ENCODE peak calls at places on chromosomes 16 and 17, in five cellular contexts. One of them, this sample, is unnamed.

GRCh38 chr16:6125483-6126259 is 1028.1 kb upstream of the EEF2KMT start:
- DNase-seq in stimulated activated CD4-positive, alpha-beta T cell treated with anti-CD3 and anti-CD28 coated beads, Interleukin-4, amount 100 ng/mL, for 24 hours: no peak
- DNase-seq in neuronal stem cell: no peak
- DNase-seq in activated CD4-positive, alpha-beta T cell treated with anti-CD3 and anti-CD28 coated beads for 36 hours: no peak
- DNase-seq in smooth muscle cell of the brain vasculature: no peak
- DNase-seq in this sample: no peak

GRCh38 chr16:85130707-85131028 is 18.4 kb upstream of the CIBAR2 start:
- DNase-seq in smooth muscle cell of the brain vasculature: no peak
- DNase-seq in stimulated activated CD4-positive, alpha-beta T cell treated with anti-CD3 and anti-CD28 coated beads, Interleukin-4, amount 100 ng/mL, for 24 hours: no peak
- DNase-seq in activated CD4-positive, alpha-beta T cell treated with anti-CD3 and anti-CD28 coated beads for 36 hours: no peak
- DNase-seq in neuronal stem cell: no peak
- DNase-seq in this sample: no peak

GRCh38 chr17:49901460-49902331 is 53.8 kb upstream of the TAC4 start:
- DNase-seq in neuronal stem cell: no peak
- DNase-seq in smooth muscle cell of the brain vasculature: no peak
- DNase-seq in stimulated activated CD4-positive, alpha-beta T cell treated with anti-CD3 and anti-CD28 coated beads, Interleukin-4, amount 100 ng/mL, for 24 hours: no peak
- DNase-seq in activated CD4-positive, alpha-beta T cell treated with anti-CD3 and anti-CD28 coated beads for 36 hours: no peak
- DNase-seq in this sample: peak

GRCh38 chr16:53456625-53457024 is 22.4 kb downstream of the RBL2 start:
- DNase-seq in neuronal stem cell: no peak
- DNase-seq in smooth muscle cell of the brain vasculature: no peak
- DNase-seq in stimulated activated CD4-positive, alpha-beta T cell treated with anti-CD3 and anti-CD28 coated beads, Interleukin-4, amount 100 ng/mL, for 24 hours: peak
- DNase-seq in activated CD4-positive, alpha-beta T cell treated with anti-CD3 and anti-CD28 coated beads for 36 hours: no peak
- DNase-seq in this sample: no peak

GRCh38 chr17:39208893-39209292 is 8.8 kb downstream of the RPL19 start:
- DNase-seq in neuronal stem cell: no peak
- DNase-seq in stimulated activated CD4-positive, alpha-beta T cell treated with anti-CD3 and anti-CD28 coated beads, Interleukin-4, amount 100 ng/mL, for 24 hours: no peak
- DNase-seq in activated CD4-positive, alpha-beta T cell treated with anti-CD3 and anti-CD28 coated beads for 36 hours: peak
- DNase-seq in smooth muscle cell of the brain vasculature: no peak
- DNase-seq in this sample: no peak

GRCh38 chr17:28008526-28008925 is 34.0 kb upstream of the NLK start:
- DNase-seq in activated CD4-positive, alpha-beta T cell treated with anti-CD3 and anti-CD28 coated beads for 36 hours: peak
- DNase-seq in stimulated activated CD4-positive, alpha-beta T cell treated with anti-CD3 and anti-CD28 coated beads, Interleukin-4, amount 100 ng/mL, for 24 hours: no peak
- DNase-seq in neuronal stem cell: peak
- DNase-seq in smooth muscle cell of the brain vasculature: peak
- DNase-seq in this sample: peak

GRCh38 chr16:19555938-19556778 is 655 bp downstream of the VPS35L start:
- DNase-seq in stimulated activated CD4-positive, alpha-beta T cell treated with anti-CD3 and anti-CD28 coated beads, Interleukin-4, amount 100 ng/mL, for 24 hours: peak
- DNase-seq in smooth muscle cell of the brain vasculature: no peak
- DNase-seq in neuronal stem cell: peak
- DNase-seq in activated CD4-positive, alpha-beta T cell treated with anti-CD3 and anti-CD28 coated beads for 36 hours: peak
- DNase-seq in this sample: peak

GRCh38 chr17:40932608-40933007 is 4.8 kb downstream of the KRT23 start:
- DNase-seq in neuronal stem cell: peak
- DNase-seq in stimulated activated CD4-positive, alpha-beta T cell treated with anti-CD3 and anti-CD28 coated beads, Interleukin-4, amount 100 ng/mL, for 24 hours: no peak
- DNase-seq in activated CD4-positive, alpha-beta T cell treated with anti-CD3 and anti-CD28 coated beads for 36 hours: no peak
- DNase-seq in smooth muscle cell of the brain vasculature: no peak
- DNase-seq in this sample: no peak

GRCh38 chr16:84611041-84611440 is 6.8 kb downstream of the COTL1 start:
- DNase-seq in smooth muscle cell of the brain vasculature: no peak
- DNase-seq in neuronal stem cell: no peak
- DNase-seq in stimulated activated CD4-positive, alpha-beta T cell treated with anti-CD3 and anti-CD28 coated beads, Interleukin-4, amount 100 ng/mL, for 24 hours: no peak
- DNase-seq in activated CD4-positive, alpha-beta T cell treated with anti-CD3 and anti-CD28 coated beads for 36 hours: no peak
- DNase-seq in this sample: no peak

GRCh38 chr16:67445441-67445912 is 14.6 kb downstream of the HSD11B2 start:
- DNase-seq in smooth muscle cell of the brain vasculature: no peak
- DNase-seq in stimulated activated CD4-positive, alpha-beta T cell treated with anti-CD3 and anti-CD28 coated beads, Interleukin-4, amount 100 ng/mL, for 24 hours: no peak
- DNase-seq in neuronal stem cell: no peak
- DNase-seq in activated CD4-positive, alpha-beta T cell treated with anti-CD3 and anti-CD28 coated beads for 36 hours: no peak
- DNase-seq in this sample: no peak

GRCh38 chr17:43784068-43784467 is 3.8 kb downstream of the CFAP97D1 start:
- DNase-seq in stimulated activated CD4-positive, alpha-beta T cell treated with anti-CD3 and anti-CD28 coated beads, Interleukin-4, amount 100 ng/mL, for 24 hours: no peak
- DNase-seq in activated CD4-positive, alpha-beta T cell treated with anti-CD3 and anti-CD28 coated beads for 36 hours: no peak
- DNase-seq in neuronal stem cell: no peak
- DNase-seq in smooth muscle cell of the brain vasculature: no peak
- DNase-seq in this sample: no peak